ENCODE peak calls at places on chromosomes 7 and 10, in five cellular contexts. E is H1, Z is adrenal gland, P is OCI-LY7, F is Panc1. C is an unnamed sample.
A peak's percentile ranks its signal among the peaks of the same experiment; 100 is the strongest.

GRCh38 chr10:15267496-15267895 is 99.0 kb upstream of the NMT2 start:
- DNase-seq in Z (no peak), F (no peak), E (no peak), P (no peak), C (no peak)

GRCh38 chr7:30863694-30864011 is 48.0 kb upstream of the AQP1 start:
- DNase-seq in E (no peak), F (no peak), P (no peak), Z (no peak), C (no peak)

GRCh38 chr7:133517766-133518165 is 264.9 kb downstream of the EXOC4 start:
- DNase-seq in Z (no peak), E (no peak), P (no peak), F (no peak), C (no peak)

GRCh38 chr10:97729014-97729413 is 7.9 kb upstream of the ZFYVE27 start:
- DNase-seq in Z (no peak), E (no peak), F (no peak), P (no peak), C (no peak)

GRCh38 chr10:66783296-66783695 is 142.5 kb upstream of the LRRTM3 start:
- DNase-seq in E (no peak), P (no peak), Z (no peak), F (no peak), C (no peak)

GRCh38 chr7:5218564-5219360 is 28.7 kb downstream of the WIPI2 start:
- DNase-seq in Z (no peak), F (no peak), E (no peak), P (peak; percentile 94), C (no peak)

GRCh38 chr7:102107474-102108104 is 179.1 kb upstream of the SH2B2 start:
- DNase-seq in Z (peak; percentile 7), P (no peak), E (peak; percentile 41), F (no peak), C (no peak)

GRCh38 chr10:26372513-26373354 is 65.4 kb upstream of the APBB1IP start:
- DNase-seq in E (no peak), Z (no peak), P (peak; percentile 85), F (no peak), C (no peak)

GRCh38 chr10:59126992-59127391 is 49.5 kb upstream of the PHYHIPL start:
- DNase-seq in F (no peak), Z (no peak), E (no peak), P (no peak), C (no peak)

GRCh38 chr10:51397695-51398094 is 301.7 kb downstream of the CSTF2T start:
- DNase-seq in Z (peak; percentile 80), E (no peak), F (no peak), P (no peak), C (no peak)

GRCh38 chr10:87861566-87861952 is 1.8 kb downstream of the KLLN start:
- DNase-seq in Z (peak; percentile 73), P (peak; percentile 82), F (no peak), E (no peak), C (peak; percentile 2)

GRCh38 chr10:124152781-124153600 is 59.6 kb upstream of the CHST15 start:
- DNase-seq in F (peak; percentile 87), P (peak; percentile 88), E (no peak), Z (no peak), C (no peak)

GRCh38 chr7:92767427-92767826 is 68.9 kb downstream of the CDK6 start:
- DNase-seq in F (no peak), Z (no peak), E (no peak), P (no peak), C (no peak)

GRCh38 chr7:18654709-18655108 is 159.2 kb downstream of the HDAC9 start:
- DNase-seq in Z (no peak), E (no peak), P (no peak), F (no peak), C (no peak)

GRCh38 chr7:3119963-3120362 is 76.3 kb upstream of the CARD11 start:
- DNase-seq in P (no peak), F (no peak), E (no peak), Z (no peak), C (no peak)

GRCh38 chr10:36578306-36578705 is 547.1 kb upstream of the ANKRD30A start:
- DNase-seq in P (no peak), Z (no peak), E (no peak), F (peak; percentile 15), C (no peak)

GRCh38 chr10:4033341-4033896 is 248.4 kb upstream of the KLF6 start:
- DNase-seq in P (no peak), E (no peak), F (no peak), Z (no peak), C (no peak)

GRCh38 chr10:114538544-114538906 is 119.5 kb downstream of the ABLIM1 start:
- DNase-seq in Z (no peak), F (no peak), P (peak; percentile 76), E (peak; percentile 52), C (peak; percentile 53)

GRCh38 chr10:114315566-114316420 is 76.7 kb downstream of the VWA2 start:
- DNase-seq in E (no peak), F (no peak), P (no peak), Z (no peak), C (no peak)

DNA sequence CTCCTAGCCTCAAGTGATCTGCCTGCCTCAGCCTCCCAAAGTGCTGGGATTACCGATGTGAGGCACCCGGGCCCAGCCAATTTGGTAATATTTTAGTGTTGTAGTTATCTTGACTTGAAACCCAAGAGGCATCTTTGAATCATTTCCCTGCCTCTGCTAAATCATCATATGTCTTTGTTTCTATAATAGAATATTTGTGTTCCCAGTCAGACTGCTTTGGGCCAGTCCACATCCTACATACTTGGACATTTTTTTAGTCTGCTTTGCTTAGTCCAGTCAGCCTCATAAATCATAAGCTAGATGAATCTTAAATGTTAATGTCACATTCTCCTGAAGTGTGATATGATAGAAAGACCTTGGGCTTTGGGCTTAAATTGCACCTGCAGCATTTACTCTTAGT is 5.9 kb downstream of the STAM start:
- DNase-seq in Z (no peak), E (no peak), P (no peak), F (no peak), C (no peak)
- H3K4me3 ChIP-seq in Z (no peak overlapping the region), E (no peak overlapping the region), P (no peak overlapping the region), F (no peak overlapping the region), C (no peak overlapping the region)

GRCh38 chr7:128708235-128708634 is 30.9 kb upstream of the CALU start:
- DNase-seq in F (no peak), Z (no peak), P (no peak), E (no peak), C (no peak)

GRCh38 chr7:128705891-128706333 is 33.2 kb upstream of the CALU start:
- DNase-seq in F (no peak), E (no peak), P (no peak), Z (no peak), C (no peak)

GRCh38 chr7:128710391-128710930 is 28.7 kb upstream of the CALU start:
- DNase-seq in E (no peak), Z (no peak), F (no peak), P (no peak), C (no peak)

GRCh38 chr7:128707752-128708151 is 31.4 kb upstream of the CALU start:
- DNase-seq in P (no peak), E (no peak), F (no peak), Z (no peak), C (no peak)

DNA sequence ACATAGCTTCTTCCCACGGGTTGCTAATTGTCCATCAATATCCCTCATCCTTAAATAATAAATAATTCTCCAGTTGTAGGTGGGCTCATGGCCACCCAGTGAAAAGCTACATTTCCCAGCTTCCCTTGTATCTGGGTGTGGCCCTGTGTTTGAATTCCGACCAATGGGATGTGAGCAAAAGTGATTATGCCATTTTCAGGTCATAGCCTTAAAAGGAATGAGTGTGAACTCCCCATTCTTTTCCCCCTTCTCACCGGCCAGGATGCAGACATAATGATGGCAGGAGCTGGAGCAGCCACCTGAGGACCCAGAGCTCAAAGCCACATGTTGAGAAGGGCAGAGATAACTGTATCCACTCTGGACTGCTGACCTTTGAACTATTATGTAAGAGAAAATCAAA is 30.3 kb upstream of the CALU start:
- DNase-seq in E (no peak), P (no peak), F (no peak), Z (no peak), C (no peak)
- H3K27ac ChIP-seq in E (peak overlapping the region; percentile 30), P (no peak overlapping the region), F (no peak overlapping the region), Z (no peak overlapping the region), C (no peak overlapping the region)

DNA sequence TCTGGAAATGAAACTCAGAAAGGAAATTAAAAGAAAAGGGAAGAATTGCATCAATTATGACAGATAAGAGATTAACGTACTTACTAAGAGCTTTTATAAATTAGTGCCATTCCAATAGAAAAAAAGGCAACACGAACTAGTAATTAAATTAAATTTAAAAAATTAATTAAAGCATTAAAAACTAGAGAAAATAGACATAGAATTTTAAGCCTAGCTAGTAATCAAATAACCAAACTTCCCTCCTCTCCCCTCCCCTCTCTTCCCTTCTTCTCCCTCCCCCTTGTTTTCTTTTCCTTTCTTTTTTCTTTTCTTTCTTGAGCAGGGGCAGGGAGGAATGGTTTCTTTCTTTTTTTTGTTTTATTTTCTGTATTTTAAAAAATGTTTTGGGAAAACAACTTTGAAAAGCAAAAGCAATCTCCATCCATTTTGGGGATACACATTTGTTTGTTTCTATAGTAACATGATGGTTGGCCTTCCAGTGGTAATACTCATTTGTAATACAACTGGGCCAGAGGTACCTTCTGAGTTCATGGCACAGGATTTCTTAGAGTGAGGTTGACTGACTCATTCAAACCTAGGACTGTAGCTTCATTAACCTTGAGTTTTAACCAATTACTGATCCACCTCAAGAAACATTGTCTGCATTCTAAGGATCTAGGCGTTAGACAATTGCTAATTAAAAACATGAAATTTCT is 132.6 kb downstream of the ST7 start:
- DNase-seq in F (no peak), E (no peak), P (no peak), Z (no peak), C (no peak)
- H3K4me1 ChIP-seq in F (no peaks in the 10 kb centered on the region), E (no peaks in the 10 kb centered on the region), P (no peaks in the 10 kb centered on the region), Z (peaks cover 30% of the 10 kb centered on the region), C (peaks cover 8% of the 10 kb centered on the region)

GRCh38 chr10:102505462-102506115 is 1.8 kb downstream of the SUFU start:
- DNase-seq in Z (no peak), E (no peak), F (no peak), P (no peak), C (no peak)
- H3K4me3 ChIP-seq in Z (no peak overlapping the region), E (peak overlapping the region; percentile 71), F (peak overlapping the region; percentile 1), P (peak overlapping the region; percentile 98), C (no peak overlapping the region)

GRCh38 chr10:119252470-119253151 is 45.2 kb downstream of the GRK5 start:
- DNase-seq in P (no peak), F (no peak), E (no peak), Z (no peak), C (no peak)

GRCh38 chr10:119252051-119252465 is 44.7 kb downstream of the GRK5 start:
- DNase-seq in F (no peak), Z (no peak), P (no peak), E (no peak), C (no peak)

GRCh38 chr10:119253433-119254174 is 46.2 kb downstream of the GRK5 start:
- DNase-seq in P (no peak), E (no peak), F (peak; percentile 92), Z (peak; percentile 63), C (no peak)

GRCh38 chr10:119250641-119251314 is 43.4 kb downstream of the GRK5 start:
- DNase-seq in E (no peak), F (peak; percentile 94), Z (no peak), P (no peak), C (no peak)

GRCh38 chr10:119251315-119251708 is 43.9 kb downstream of the GRK5 start:
- DNase-seq in Z (no peak), P (no peak), E (no peak), F (no peak), C (no peak)
- H3K27ac ChIP-seq in Z (peak overlapping the region; percentile 47), P (no peak overlapping the region), E (no peak overlapping the region), F (peak overlapping the region; percentile 93), C (no peak overlapping the region)

GRCh38 chr10:13143761-13144160 is 17.6 kb upstream of the MCM10 start:
- DNase-seq in F (no peak), Z (no peak), E (no peak), P (no peak), C (no peak)
- H3K4me1 ChIP-seq in F (no peaks in the 10 kb centered on the region), Z (no peaks in the 10 kb centered on the region), E (no peaks in the 10 kb centered on the region), P (no peaks in the 10 kb centered on the region), C (no peaks in the 10 kb centered on the region)

C was measured in effector memory CD4-positive, alpha-beta T cell.